ENCODE peak calls at places on chromosomes 11 and 22, in nine cellular contexts. X, T, V, B, M, S, D, Z and Q are unnamed samples.

GRCh38 chr11:79676396-79676795 is 235.6 kb upstream of the TENM4 start:
- DNase-seq in X (no peak), T (no peak), V (no peak), B (no peak), M (no peak), S (no peak), D (no peak), Z (no peak), Q (no peak)

GRCh38 chr11:119713361-119714040 is 15.5 kb downstream of the NECTIN1 start:
- DNase-seq in X (no peak), T (no peak), V (no peak), B (no peak), M (peak; percentile 77), S (no peak), D (no peak), Z (no peak), Q (no peak)

GRCh38 chr11:46339816-46340215 is 7.4 kb upstream of the DGKZ start:
- DNase-seq in X (no peak), T (no peak), V (no peak), B (no peak), M (no peak), S (peak; percentile 76), D (no peak), Z (no peak), Q (peak; percentile 54)

GRCh38 chr22:32765117-32765618 is 36.3 kb upstream of the TIMP3 start:
- DNase-seq in X (no peak), T (no peak), V (no peak), B (no peak), M (no peak), S (no peak), D (no peak), Z (no peak), Q (no peak)

GRCh38 chr22:40709752-40710413 is 30.6 kb downstream of the MCHR1 start:
- DNase-seq in X (no peak), T (no peak), V (peak; percentile 92), B (no peak), M (no peak), S (peak; percentile 70), D (no peak), Z (no peak), Q (no peak)

GRCh38 chr11:47603295-47603694 is 9.1 kb upstream of the C1QTNF4 start:
- DNase-seq in X (no peak), T (no peak), V (no peak), B (no peak), M (no peak), S (no peak), D (no peak), Z (no peak), Q (no peak)

GRCh38 chr11:112588252-112588668 is 327.6 kb upstream of the PLET1 start:
- DNase-seq in X (peak; percentile 45), T (peak; percentile 12), V (peak; percentile 91), B (peak; percentile 31), M (peak; percentile 55), S (peak; percentile 92), D (peak; percentile 74), Z (peak; percentile 52), Q (peak; percentile 60)

GRCh38 chr22:45638834-45639746 is 32.5 kb upstream of the ATXN10 start:
- DNase-seq in X (peak; percentile 40), T (no peak), V (peak; percentile 39), B (no peak), M (no peak), S (peak; percentile 33), D (peak; percentile 79), Z (no peak), Q (peak; percentile 67)

GRCh38 chr11:64313491-64314145 is 3.7 kb downstream of the TRMT112 start:
- DNase-seq in X (no peak), T (no peak), V (no peak), B (no peak), M (no peak), S (no peak), D (no peak), Z (no peak), Q (no peak)

GRCh38 chr11:13761250-13761649 is 92.8 kb downstream of the FAR1 start:
- DNase-seq in X (no peak), T (no peak), V (no peak), B (no peak), M (no peak), S (no peak), D (no peak), Z (no peak), Q (peak; percentile 87)

GRCh38 chr11:108754901-108755625 is 90.2 kb downstream of the DDX10 start:
- DNase-seq in X (no peak), T (no peak), V (no peak), B (no peak), M (no peak), S (no peak), D (no peak), Z (no peak), Q (no peak)

GRCh38 chr11:87299041-87299481 is 261.3 kb downstream of the TMEM135 start:
- DNase-seq in X (no peak), T (no peak), V (peak; percentile 83), B (no peak), M (no peak), S (no peak), D (no peak), Z (no peak), Q (no peak)

GRCh38 chr22:47266329-47266728 is 503.9 kb downstream of the TBC1D22A start:
- DNase-seq in X (no peak), T (no peak), V (no peak), B (no peak), M (no peak), S (no peak), D (no peak), Z (no peak), Q (no peak)

GRCh38 chr11:8838248-8838647 is 72.7 kb upstream of the AKIP1 start:
- DNase-seq in X (no peak), T (no peak), V (peak; percentile 72), B (no peak), M (peak; percentile 63), S (no peak), D (no peak), Z (no peak), Q (peak; percentile 6)

GRCh38 chr22:21633481-21633880 is 921 bp downstream of the CCDC116 start:
- DNase-seq in X (no peak), T (no peak), V (no peak), B (no peak), M (no peak), S (no peak), D (no peak), Z (no peak), Q (no peak)

GRCh38 chr11:33682446-33682845 is 18.2 kb downstream of the C11orf91 start:
- DNase-seq in X (no peak), T (no peak), V (no peak), B (no peak), M (no peak), S (no peak), D (no peak), Z (no peak), Q (peak; percentile 53)

GRCh38 chr11:36131719-36132349 is 157.4 kb downstream of the COMMD9 start:
- DNase-seq in X (no peak), T (peak; percentile 33), V (peak; percentile 74), B (no peak), M (no peak), S (peak; percentile 86), D (no peak), Z (no peak), Q (no peak)

GRCh38 chr11:16911186-16911585 is 103.0 kb downstream of the PLEKHA7 start:
- DNase-seq in X (no peak), T (no peak), V (no peak), B (no peak), M (no peak), S (no peak), D (no peak), Z (no peak), Q (no peak)

GRCh38 chr22:47213571-47214230 is 451.3 kb downstream of the TBC1D22A start:
- DNase-seq in X (peak; percentile 52), T (no peak), V (peak; percentile 52), B (peak; percentile 31), M (no peak), S (peak; percentile 60), D (peak; percentile 9), Z (peak; percentile 65), Q (no peak)

GRCh38 chr22:28442951-28443876 is 236.4 kb downstream of the TTC28 start:
- DNase-seq in X (peak; percentile 22), T (no peak), V (peak; percentile 63), B (peak; percentile 1), M (peak; percentile 13), S (peak; percentile 87), D (no peak), Z (peak; percentile 52), Q (peak; percentile 44)

GRCh38 chr11:57456960-57457642 is 3.2 kb upstream of the RTN4RL2 start:
- DNase-seq in X (peak; percentile 75), T (no peak), V (peak; percentile 93), B (peak; percentile 68), M (no peak), S (peak; percentile 96), D (peak; percentile 81), Z (peak; percentile 62), Q (peak; percentile 80)

GRCh38 chr22:20380486-20380885 is 13.5 kb upstream of the ZNF74 start:
- DNase-seq in X (no peak), T (no peak), V (no peak), B (no peak), M (no peak), S (peak; percentile 14), D (no peak), Z (no peak), Q (no peak)

GRCh38 chr22:50302041-50302541 is 5.4 kb downstream of the PLXNB2 start:
- DNase-seq in X (no peak), T (no peak), V (no peak), B (no peak), M (no peak), S (no peak), D (no peak), Z (no peak), Q (peak; percentile 79)

GRCh38 chr22:49570032-49570848 is 257.4 kb downstream of the BRD1 start:
- DNase-seq in X (no peak), T (no peak), V (no peak), B (no peak), M (no peak), S (no peak), D (no peak), Z (no peak), Q (no peak)

GRCh38 chr11:3123761-3124733 is 41.1 kb downstream of the OSBPL5 start:
- DNase-seq in X (no peak), T (no peak), V (peak; percentile 52), B (no peak), M (peak; percentile 27), S (peak; percentile 95), D (peak; percentile 30), Z (no peak), Q (peak; percentile 91)

GRCh38 chr11:19766206-19766605 is 53.6 kb downstream of the NAV2 start:
- DNase-seq in X (no peak), T (no peak), V (no peak), B (no peak), M (no peak), S (no peak), D (no peak), Z (no peak), Q (peak; percentile 13)

GRCh38 chr11:77191429-77191822 is 63.4 kb downstream of the MYO7A start:
- DNase-seq in X (no peak), T (no peak), V (no peak), B (no peak), M (no peak), S (no peak), D (no peak), Z (no peak), Q (no peak)

GRCh38 chr11:120807414-120808150 is 216.3 kb upstream of the TBCEL start:
- DNase-seq in X (no peak), T (no peak), V (no peak), B (no peak), M (no peak), S (no peak), D (peak; percentile 78), Z (no peak), Q (peak; percentile 99)

GRCh38 chr11:11975201-11976092 is 33.0 kb downstream of the DKK3 start:
- DNase-seq in X (no peak), T (no peak), V (no peak), B (no peak), M (no peak), S (no peak), D (peak; percentile 22), Z (no peak), Q (peak; percentile 49)

GRCh38 chr22:28222066-28222465 is 303.0 kb upstream of the PITPNB start:
- DNase-seq in X (no peak), T (no peak), V (no peak), B (no peak), M (no peak), S (no peak), D (no peak), Z (no peak), Q (no peak)

GRCh38 chr22:42947211-42947990 is 67.5 kb downstream of the PACSIN2 start:
- DNase-seq in X (no peak), T (no peak), V (no peak), B (no peak), M (no peak), S (peak; percentile 82), D (peak; percentile 42), Z (no peak), Q (no peak)